ENCODE peak calls at places on chromosomes 13 and 19, in seven cellular contexts. A is heart left ventricle, P is RWPE1, B is A549, K is left ventricle myocardium inferior, Q is AG09309, D is esophagus muscularis mucosa. O is an unnamed sample.

GRCh38 chr13:44489751-44490150 is 86.4 kb downstream of the TSC22D1 start:
- DNase-seq in D (no peak), Q (no peak), A (no peak), P (no peak), B (no peak), K (no peak), O (no peak)

GRCh38 chr13:50130686-50131051 is 115.4 kb downstream of the KCNRG start:
- DNase-seq in B (peak), A (peak), P (no peak), K (peak), Q (no peak), D (no peak), O (peak)

GRCh38 chr19:29831041-29831548 is 19.3 kb downstream of the CCNE1 start:
- DNase-seq in D (no peak), B (peak), Q (no peak), A (no peak), P (no peak), K (no peak), O (no peak)

GRCh38 chr13:107421951-107422350 is 793.4 kb downstream of the LIG4 start:
- DNase-seq in P (no peak), K (no peak), A (no peak), Q (no peak), B (no peak), D (no peak), O (peak)

GRCh38 chr13:65834897-65835296 is 1395.2 kb downstream of the PCDH9 start:
- DNase-seq in K (no peak), A (no peak), B (no peak), P (no peak), Q (no peak), D (no peak), O (no peak)

GRCh38 chr19:55250262-55251036 is 8.4 kb downstream of the PPP6R1 start:
- DNase-seq in Q (no peak), B (no peak), A (no peak), D (no peak), K (no peak), P (no peak), O (no peak)

GRCh38 chr13:39527961-39528720 is 74.9 kb downstream of the LHFPL6 start:
- DNase-seq in P (peak), A (no peak), D (no peak), K (no peak), Q (peak), B (peak), O (peak)

GRCh38 chr19:364496-365287 is 20.1 kb upstream of the MIER2 start:
- DNase-seq in P (no peak), D (no peak), A (no peak), B (no peak), Q (no peak), K (no peak), O (no peak)

GRCh38 chr19:56107626-56108351 is 13.3 kb downstream of the ZNF787 start:
- DNase-seq in A (no peak), Q (no peak), P (no peak), K (no peak), D (no peak), B (no peak), O (no peak)

GRCh38 chr13:21683034-21683733 is 12.3 kb downstream of the FGF9 start:
- DNase-seq in P (peak), Q (peak), A (no peak), K (no peak), D (no peak), B (no peak), O (no peak)

GRCh38 chr13:51270606-51271005 is 48.4 kb downstream of the FAM124A start:
- DNase-seq in A (no peak), D (no peak), Q (no peak), P (no peak), K (no peak), B (no peak), O (no peak)

GRCh38 chr13:109859216-109859835 is 72.9 kb upstream of the IRS2 start:
- DNase-seq in K (no peak), D (peak), P (no peak), B (no peak), Q (no peak), A (peak), O (no peak)

GRCh38 chr13:43411741-43412140 is 375.0 kb downstream of the ENOX1 start:
- DNase-seq in K (peak), B (no peak), Q (no peak), D (no peak), P (no peak), A (peak), O (no peak)

GRCh38 chr13:35894636-35895035 is 236.5 kb downstream of the DCLK1 start:
- DNase-seq in D (no peak), P (no peak), Q (no peak), A (no peak), K (no peak), B (no peak), O (no peak)

GRCh38 chr13:26710166-26710565 is 50.4 kb downstream of the GPR12 start:
- DNase-seq in K (no peak), Q (no peak), B (no peak), A (no peak), D (peak), P (no peak), O (no peak)

GRCh38 chr19:53977991-53978731 is 13.3 kb upstream of the CACNG6 start:
- DNase-seq in D (no peak), B (peak), K (peak), A (peak), P (peak), Q (peak), O (peak)

GRCh38 chr19:53879145-53880037 is 2.6 kb upstream of the PRKCG start:
- DNase-seq in P (peak), Q (no peak), B (peak), D (peak), K (peak), A (peak), O (peak)

GRCh38 chr19:6393074-6393981 is at the start of gene GTF2F1:
- DNase-seq in B (peak), D (peak), A (peak), P (peak), Q (peak), K (peak), O (peak)
- TF ChIP-seq CTCF in B (no peak), D (peak), A (no peak), P (no peak), Q (peak), K (peak), O (peak)

DNA sequence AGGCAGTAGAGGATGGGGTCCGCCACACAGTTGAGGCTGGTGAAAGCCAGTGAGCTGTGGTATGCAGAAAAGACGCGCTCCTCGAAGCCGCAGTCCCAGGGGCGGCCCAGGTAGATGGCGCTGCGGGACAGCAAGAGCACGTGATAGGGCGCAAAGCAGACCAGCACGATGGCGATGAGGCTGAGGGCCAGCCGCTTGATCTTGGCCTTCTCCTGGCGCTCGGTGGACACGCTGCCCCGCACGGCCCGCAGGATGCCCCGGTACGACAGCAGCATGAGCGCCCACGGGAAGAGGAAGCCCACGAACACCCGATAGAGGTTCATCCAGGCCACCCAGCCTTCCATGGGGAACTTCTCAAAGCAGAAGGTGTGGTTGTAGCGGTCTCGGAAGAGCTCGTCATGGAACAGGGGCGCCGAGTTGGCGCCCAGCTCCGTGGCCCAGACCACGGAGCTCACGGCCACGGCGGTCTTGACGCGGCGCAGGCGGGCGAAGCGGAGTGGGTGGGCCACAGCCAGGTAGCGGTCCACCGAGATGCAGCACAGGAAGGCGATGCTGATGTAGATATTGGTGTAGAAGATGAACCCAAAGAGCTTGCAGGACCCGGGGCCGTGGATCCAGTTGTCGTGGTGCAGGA is 6.5 kb upstream of the OPA3 start:
- DNase-seq in Q (no peak), A (no peak), D (no peak), K (no peak), P (no peak), B (peak), O (no peak)
- TF ChIP-seq CTCF in Q (peak), A (peak), D (peak), K (no peak), P (no peak), B (peak), O (peak)

DNA sequence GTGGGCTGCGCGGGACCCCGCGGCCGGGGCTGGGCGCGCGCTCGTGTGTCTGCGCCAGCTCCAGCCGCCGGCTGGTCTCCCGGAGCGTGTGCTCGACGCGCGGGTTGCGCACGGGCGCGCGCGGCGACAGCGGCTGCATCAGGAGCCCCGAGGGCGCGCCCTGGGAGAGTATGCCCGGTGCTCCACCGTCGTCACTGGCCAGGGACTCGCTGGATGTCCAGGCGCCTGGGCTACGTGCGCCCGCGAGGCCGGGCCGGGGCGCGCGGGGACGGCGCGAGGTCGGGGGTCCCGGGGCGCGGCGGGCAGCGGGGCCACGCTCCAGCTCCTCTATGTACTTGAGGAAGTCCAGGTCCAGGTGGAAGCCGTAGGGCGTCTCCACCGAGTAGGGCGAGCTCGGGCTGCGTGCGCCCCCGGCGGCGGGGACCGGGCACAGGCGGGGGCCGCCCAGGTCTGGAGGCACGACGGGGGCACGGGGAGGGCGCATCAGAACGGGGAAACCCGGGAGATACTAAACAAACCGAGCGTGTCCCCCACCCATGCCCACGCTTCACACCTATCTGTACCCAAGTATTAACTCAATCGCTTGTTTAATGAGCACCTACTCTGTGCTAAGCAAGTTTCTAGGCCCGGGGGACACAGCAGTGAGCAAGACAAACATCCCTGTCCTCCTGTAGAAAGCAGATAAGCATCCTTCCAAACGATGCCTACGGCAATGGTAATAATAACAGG is 7.6 kb downstream of the KANK3 start:
- DNase-seq in Q (no peak), P (no peak), A (no peak), B (peak), K (no peak), D (no peak), O (no peak)
- TF ChIP-seq CTCF in Q (no peak), P (peak), A (peak), B (peak), K (no peak), D (no peak), O (no peak)

DNA sequence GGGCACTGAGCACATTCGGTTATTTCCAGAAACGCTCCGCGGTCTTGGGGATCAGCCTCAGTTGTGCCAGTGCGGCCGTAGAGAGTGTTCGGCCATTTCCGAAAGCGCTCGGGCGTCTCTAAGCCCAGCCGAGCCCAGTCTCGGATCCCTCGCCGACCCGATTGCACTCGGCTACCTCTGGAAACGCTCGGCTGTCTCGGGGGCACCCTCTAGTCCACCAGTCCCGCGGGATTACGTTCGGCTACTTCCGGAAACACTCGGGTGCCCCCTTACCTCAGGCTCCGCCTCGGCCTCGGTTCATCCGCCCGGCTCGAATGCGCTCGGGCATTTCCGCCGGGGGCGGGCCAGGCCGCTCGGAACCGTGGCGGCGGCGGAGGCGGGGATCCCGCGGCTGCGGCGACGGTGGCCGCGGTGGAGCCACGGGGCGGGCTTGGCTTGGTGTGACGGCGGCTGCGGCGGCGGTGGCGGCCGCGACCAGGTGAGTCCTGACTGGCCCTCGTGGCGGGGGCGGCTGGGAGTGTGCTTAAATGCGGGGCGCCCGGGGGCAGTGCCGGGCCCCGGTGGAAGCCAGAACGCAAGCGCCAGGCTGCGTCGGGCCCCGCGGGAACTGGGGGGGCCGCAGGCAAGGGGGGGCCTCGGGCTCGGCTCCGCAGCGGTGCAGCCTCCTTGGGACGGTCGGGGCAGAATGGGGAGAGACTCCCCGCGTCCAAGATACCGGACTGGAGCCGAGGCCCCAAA is at the start of gene PIK3R2:
- DNase-seq in D (peak), Q (peak), A (peak), B (peak), K (peak), P (peak), O (peak)
- TF ChIP-seq CTCF in D (no peak), Q (no peak), A (peak), B (peak), K (no peak), P (peak), O (no peak)

GRCh38 chr13:98900442-98900841 is 77.4 kb downstream of the DOCK9 start:
- DNase-seq in A (no peak), D (no peak), B (no peak), P (no peak), K (no peak), Q (no peak), O (no peak)
- TF ChIP-seq CTCF in A (no peak), D (no peak), B (no peak), P (no peak), K (no peak), Q (no peak), O (no peak)

DNA sequence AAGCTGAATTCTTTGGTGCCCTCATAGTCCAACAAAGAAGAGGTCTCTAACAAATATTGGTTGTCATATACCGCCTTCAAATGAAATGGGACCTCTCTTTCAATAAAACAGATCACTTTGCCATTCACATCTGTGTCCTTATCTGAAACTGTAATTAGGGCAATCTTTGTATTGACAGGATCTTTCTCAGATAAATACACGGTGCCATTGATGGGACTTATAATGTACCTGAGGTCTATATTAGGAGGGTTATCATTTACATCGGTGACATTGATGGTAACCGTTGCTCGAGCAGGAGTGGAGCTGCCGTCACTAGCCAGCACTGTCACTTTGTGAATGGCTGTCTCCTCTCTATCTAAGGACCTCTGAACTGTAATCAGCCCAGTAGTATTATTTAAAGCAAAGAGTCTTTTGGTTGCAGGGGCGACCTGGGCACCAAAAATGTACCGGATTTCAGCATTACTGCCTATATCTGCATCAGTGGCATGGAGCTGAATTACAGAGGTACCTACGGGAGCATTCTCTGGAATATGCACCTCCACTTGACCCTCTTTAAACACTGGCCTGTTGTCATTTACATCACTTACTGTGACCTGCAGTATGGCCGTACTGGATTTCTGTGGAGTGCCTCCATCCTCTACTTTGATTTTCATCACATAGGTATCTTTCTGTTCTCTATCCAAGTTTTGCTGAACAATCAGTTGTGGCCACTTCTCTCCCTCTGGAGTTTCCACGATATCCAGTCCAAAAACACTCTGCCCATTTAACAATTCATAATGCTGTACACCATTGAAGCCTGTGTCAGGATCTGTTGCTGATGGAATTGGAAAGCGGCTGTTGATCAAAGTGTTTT is 2.8 kb downstream of the PCDH9 start:
- DNase-seq in Q (no peak), P (no peak), B (no peak), A (no peak), D (no peak), K (no peak), O (no peak)
- TF ChIP-seq CTCF in Q (no peak), P (no peak), B (no peak), A (no peak), D (no peak), K (no peak), O (no peak)

GRCh38 chr19:35986111-35986510 is 8.9 kb upstream of the SDHAF1 start:
- DNase-seq in Q (no peak), D (no peak), A (no peak), K (no peak), P (no peak), B (no peak), O (no peak)

GRCh38 chr19:35988824-35989223 is 6.2 kb upstream of the SDHAF1 start:
- DNase-seq in B (no peak), P (no peak), K (no peak), D (no peak), A (no peak), Q (no peak), O (no peak)

GRCh38 chr19:35990771-35991730 is 3.9 kb upstream of the SDHAF1 start:
- DNase-seq in P (no peak), D (no peak), Q (no peak), B (no peak), A (no peak), K (no peak), O (no peak)

GRCh38 chr19:35986664-35987570 is 8.1 kb upstream of the SDHAF1 start:
- DNase-seq in B (peak), P (no peak), Q (no peak), K (peak), D (no peak), A (peak), O (no peak)

GRCh38 chr19:35987571-35987896 is 7.5 kb upstream of the SDHAF1 start:
- DNase-seq in P (no peak), K (no peak), D (no peak), Q (no peak), A (no peak), B (no peak), O (no peak)
- TF ChIP-seq CTCF in P (no peak), K (no peak), D (no peak), Q (no peak), A (no peak), B (no peak), O (no peak)

GRCh38 chr19:12047868-12048267 is 4.9 kb downstream of the ZNF878 start:
- DNase-seq in B (no peak), P (no peak), D (no peak), K (no peak), Q (no peak), A (no peak), O (no peak)

GRCh38 chr19:12052057-12052570 is 647 bp downstream of the ZNF878 start:
- DNase-seq in A (no peak), K (no peak), P (peak), B (no peak), D (no peak), Q (no peak), O (no peak)

GRCh38 chr19:12055784-12056183 is 3.0 kb upstream of the ZNF878 start:
- DNase-seq in Q (no peak), D (no peak), K (no peak), P (no peak), B (no peak), A (no peak), O (no peak)

DNA sequence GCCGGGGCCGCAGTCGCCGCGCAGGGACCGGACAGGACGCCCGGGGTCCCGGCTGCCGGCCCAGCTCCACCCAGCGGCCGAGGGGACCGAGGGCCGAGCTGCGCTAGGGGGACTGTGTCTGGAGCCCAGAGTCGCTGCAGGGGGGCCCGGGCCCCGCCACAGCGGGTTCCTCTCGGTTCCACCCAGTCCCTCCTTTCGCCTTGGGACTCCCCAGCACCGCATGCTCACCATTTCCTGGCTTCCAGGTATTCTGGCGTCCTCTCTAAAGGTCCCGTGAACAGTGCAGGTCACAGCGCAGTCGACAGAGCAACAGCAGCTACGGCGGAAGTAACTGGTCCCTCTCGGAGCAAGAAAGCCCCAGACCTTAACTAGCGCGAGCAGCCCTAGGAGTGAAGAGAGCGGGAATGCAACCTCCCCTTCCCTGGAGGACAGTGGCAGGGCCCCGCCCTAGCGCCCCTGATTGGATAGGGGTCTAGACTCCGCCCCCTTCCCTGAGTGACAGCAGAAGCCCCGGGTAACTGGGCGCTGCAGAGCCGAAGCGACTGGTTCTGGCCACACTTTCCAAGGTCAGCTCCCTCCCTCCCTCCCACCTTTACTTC is at the start of gene ZNF878:
- DNase-seq in K (peak), A (peak), Q (no peak), B (no peak), D (peak), P (peak), O (peak)
- TF ChIP-seq CTCF in K (peak), A (peak), Q (no peak), B (no peak), D (no peak), P (no peak), O (no peak)

DNA sequence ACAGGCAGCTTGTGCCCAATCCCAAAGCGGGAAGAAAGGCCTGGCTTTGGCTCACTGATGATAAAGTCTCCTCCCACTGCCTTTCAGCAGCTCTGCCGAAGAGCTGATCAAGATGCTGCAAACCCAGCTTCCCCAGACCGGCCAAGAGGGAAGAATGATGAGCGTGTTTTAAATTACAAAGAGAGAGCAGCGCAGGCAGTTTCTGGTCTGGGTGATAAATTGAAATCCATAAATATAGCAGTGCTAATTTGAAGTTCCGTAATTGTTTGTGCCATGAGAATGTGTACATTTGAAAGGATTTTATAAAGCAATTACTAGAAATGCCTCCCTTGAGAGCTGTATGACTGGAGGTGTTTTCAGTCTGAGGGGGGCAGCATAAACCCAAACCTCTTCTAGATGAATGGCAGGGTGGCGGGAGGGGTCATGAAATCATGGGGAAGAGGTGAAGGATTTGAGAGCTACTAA is 171.8 kb downstream of the STK24 start:
- DNase-seq in D (no peak), K (no peak), A (no peak), P (no peak), Q (no peak), B (no peak), O (peak)
- TF ChIP-seq CTCF in D (no peak), K (no peak), A (no peak), P (no peak), Q (no peak), B (no peak), O (no peak)